ENCODE peak calls at places on chromosomes 11 and 22, in ten cellular contexts. C is CD4-positive, CD25-positive, alpha-beta regulatory T cell; T is PC-9; P is ovary; N is thoracic aorta; G is upper lobe of right lung; Y is colonic mucosa; B is GM23248; L is mesenchymal stem cell; J is heart left ventricle. O is an unnamed sample. For H3K4me1, the result is how much of the 10 kb centered on the place peaks cover.

GRCh38 chr11:61650781-61651571 is 29.2 kb upstream of the DAGLA start:
- DNase-seq in L (no peak), G (no peak), P (no peak), Y (peak), J (no peak), B (no peak), T (no peak), C (no peak), N (no peak), O (no peak)

GRCh38 chr11:67079065-67079464 is 22.4 kb downstream of the RHOD start:
- DNase-seq in N (no peak), Y (no peak), J (no peak), P (no peak), C (no peak), T (no peak), L (no peak), G (no peak), B (peak), O (no peak)

GRCh38 chr11:43503417-43503816 is 144.7 kb downstream of the TTC17 start:
- DNase-seq in N (no peak), J (no peak), P (no peak), C (no peak), G (no peak), B (peak), T (no peak), L (no peak), Y (no peak), O (no peak)

GRCh38 chr11:78532991-78533861 is 41.4 kb downstream of the NARS2 start:
- DNase-seq in B (no peak), Y (no peak), C (no peak), T (no peak), G (no peak), J (no peak), P (no peak), N (no peak), L (no peak), O (no peak)

GRCh38 chr22:18110194-18110943 is at the start of gene TUBA8:
- DNase-seq in J (peak), Y (no peak), T (peak), P (peak), C (no peak), N (peak), G (peak), L (peak), B (peak), O (peak)

GRCh38 chr22:26800858-26801257 is 143.5 kb downstream of the MIAT start:
- DNase-seq in P (no peak), Y (no peak), B (no peak), G (no peak), J (no peak), N (no peak), T (no peak), L (peak), C (no peak), O (no peak)

GRCh38 chr22:40606306-40606705 is 30.2 kb downstream of the MRTFA start:
- DNase-seq in C (no peak), Y (no peak), B (no peak), L (no peak), N (no peak), G (no peak), P (no peak), T (no peak), J (no peak), O (no peak)

GRCh38 chr11:130785376-130786110 is 130.7 kb downstream of the SNX19 start:
- DNase-seq in B (peak), J (no peak), G (no peak), N (no peak), Y (no peak), P (no peak), L (peak), T (no peak), C (no peak), O (no peak)

GRCh38 chr11:62142921-62143320 is 19.1 kb downstream of the INCENP start:
- DNase-seq in L (no peak), P (no peak), N (no peak), Y (no peak), B (no peak), G (peak), J (no peak), C (no peak), T (no peak), O (no peak)

GRCh38 chr22:23608583-23608982 is 23.5 kb downstream of the DRICH1 start:
- DNase-seq in J (no peak), P (no peak), N (no peak), G (no peak), Y (no peak), B (peak), T (no peak), C (no peak), L (peak), O (no peak)

GRCh38 chr22:35835267-35835997 is 117.8 kb downstream of the APOL5 start:
- DNase-seq in N (no peak), Y (no peak), C (no peak), G (no peak), P (no peak), L (peak), T (no peak), B (peak), J (no peak), O (no peak)

GRCh38 chr11:35323076-35323868 is 96.1 kb downstream of the SLC1A2 start:
- DNase-seq in N (no peak), G (no peak), T (no peak), J (no peak), C (no peak), P (no peak), Y (no peak), B (peak), L (no peak), O (no peak)

GRCh38 chr11:32902089-32902665 is 9.6 kb downstream of the QSER1 start:
- DNase-seq in C (no peak), B (no peak), N (no peak), G (peak), P (no peak), J (no peak), Y (no peak), L (no peak), T (no peak), O (no peak)

GRCh38 chr22:46947516-46948260 is 185.2 kb downstream of the TBC1D22A start:
- DNase-seq in P (no peak), G (no peak), Y (peak), B (no peak), L (no peak), T (no peak), N (no peak), J (no peak), C (no peak), O (no peak)

GRCh38 chr11:95373241-95373640 is 142.2 kb upstream of the SESN3 start:
- DNase-seq in L (no peak), P (no peak), C (no peak), B (no peak), G (no peak), T (no peak), J (no peak), Y (no peak), N (no peak), O (no peak)

GRCh38 chr22:42114721-42115120 is 15.9 kb downstream of the CYP2D6 start:
- DNase-seq in J (no peak), T (no peak), N (no peak), Y (no peak), B (peak), G (no peak), C (no peak), P (no peak), L (peak), O (no peak)

GRCh38 chr11:111372538-111372937 is 6.5 kb downstream of the POU2AF1 start:
- DNase-seq in C (no peak), L (no peak), B (no peak), Y (no peak), P (no peak), G (no peak), J (no peak), T (no peak), N (no peak), O (no peak)

GRCh38 chr22:31923166-31923565 is 21.2 kb upstream of the YWHAH start:
- DNase-seq in G (no peak), N (no peak), C (no peak), T (no peak), P (no peak), L (no peak), J (peak), B (no peak), Y (peak), O (peak)

GRCh38 chr22:33757443-33758124 is 162.7 kb downstream of the LARGE1 start:
- DNase-seq in N (no peak), G (no peak), C (no peak), L (no peak), T (no peak), Y (no peak), J (no peak), B (no peak), P (no peak), O (no peak)

GRCh38 chr11:10581481-10582019 is 13.1 kb upstream of the LYVE1 start:
- DNase-seq in G (no peak), P (peak), Y (no peak), J (peak), T (peak), B (peak), C (no peak), N (no peak), L (peak), O (peak)

GRCh38 chr22:41687901-41688364 is 734 bp downstream of the SNU13 start:
- DNase-seq in Y (no peak), L (peak), T (no peak), J (no peak), B (peak), N (no peak), C (no peak), P (no peak), G (peak), O (peak)

GRCh38 chr22:41517172-41518047 is 26.9 kb downstream of the POLR3H start:
- DNase-seq in N (peak), P (peak), G (no peak), J (peak), L (peak), C (no peak), T (peak), B (peak), Y (peak), O (peak)

GRCh38 chr11:121889931-121890330 is 226.1 kb downstream of the BLID start:
- DNase-seq in B (peak), N (no peak), L (no peak), C (no peak), J (no peak), Y (no peak), T (no peak), P (no peak), G (no peak), O (no peak)

GRCh38 chr11:78995166-78995565 is 420.5 kb upstream of the NARS2 start:
- DNase-seq in N (no peak), Y (no peak), P (no peak), G (no peak), L (no peak), B (no peak), T (no peak), C (no peak), J (no peak), O (no peak)

GRCh38 chr11:117179048-117179999 is 781 bp downstream of the SIDT2 start:
- DNase-seq in T (peak), Y (peak), G (peak), C (no peak), B (peak), P (peak), J (peak), N (no peak), L (peak), O (peak)

GRCh38 chr11:96259053-96259837 is 83.8 kb downstream of the MAML2 start:
- DNase-seq in Y (peak), G (no peak), T (peak), P (no peak), B (peak), N (no peak), L (peak), J (no peak), C (no peak), O (no peak)

GRCh38 chr11:61362542-61362875 is 335 bp downstream of the TMEM138 start:
- DNase-seq in Y (peak), J (no peak), N (no peak), L (peak), C (peak), B (peak), T (no peak), G (no peak), P (no peak), O (no peak)

GRCh38 chr11:125799808-125800207 is 11.9 kb downstream of the PATE3 start:
- DNase-seq in T (no peak), C (no peak), L (no peak), G (no peak), J (no peak), B (no peak), Y (no peak), P (no peak), N (no peak), O (no peak)

GRCh38 chr11:126949066-126949945 is 51.3 kb downstream of the KIRREL3 start:
- DNase-seq in Y (no peak), L (no peak), G (no peak), P (no peak), B (peak), T (no peak), C (no peak), J (no peak), N (no peak), O (no peak)

GRCh38 chr11:5129457-5129877 is 8.7 kb downstream of the OR52A5 start:
- DNase-seq in C (no peak), L (no peak), N (no peak), B (peak), J (no peak), Y (no peak), T (no peak), G (no peak), P (no peak), O (no peak)

GRCh38 chr22:43971112-43971511 is 15.9 kb downstream of the SAMM50 start:
- DNase-seq in C (no peak), Y (no peak), T (no peak), N (no peak), P (no peak), B (no peak), G (no peak), L (no peak), J (no peak), O (no peak)

GRCh38 chr11:35856756-35857155 is 87.1 kb upstream of the LDLRAD3 start:
- DNase-seq in T (no peak), N (no peak), C (no peak), P (no peak), B (no peak), L (no peak), J (no peak), Y (no peak), G (no peak), O (no peak)

GRCh38 chr11:93715797-93716396 is 25.4 kb downstream of the TAF1D start:
- DNase-seq in B (no peak), L (no peak), N (no peak), P (no peak), G (no peak), C (no peak), T (no peak), Y (no peak), J (no peak), O (peak)

GRCh38 chr11:69637601-69637955 is 3.4 kb upstream of the CCND1 start:
- DNase-seq in N (no peak), Y (no peak), B (no peak), L (no peak), T (no peak), C (no peak), G (no peak), J (no peak), P (no peak), O (no peak)

GRCh38 chr11:69636512-69636866 is 4.5 kb upstream of the CCND1 start:
- DNase-seq in P (no peak), L (peak), G (peak), T (peak), N (no peak), J (peak), Y (peak), C (no peak), B (peak), O (peak)

GRCh38 chr11:69635804-69636511 is 5.0 kb upstream of the CCND1 start:
- DNase-seq in N (no peak), G (no peak), T (no peak), B (no peak), L (no peak), J (no peak), C (no peak), P (no peak), Y (no peak), O (no peak)

GRCh38 chr11:69637956-69638871 is 2.7 kb upstream of the CCND1 start:
- DNase-seq in B (peak), T (peak), G (peak), P (no peak), J (peak), Y (peak), N (no peak), L (peak), C (no peak), O (peak)

GRCh38 chr11:69636870-69637600 is 3.9 kb upstream of the CCND1 start:
- DNase-seq in L (no peak), N (no peak), G (peak), T (no peak), B (peak), J (no peak), P (no peak), C (no peak), Y (peak), O (no peak)
- H3K4me3 ChIP-seq in L (peak), N (peak), G (peak), T (peak), B (peak), J (peak), P (peak), C (no peak), Y (peak), O (peak)

GRCh38 chr11:134399996-134400395 is 12.0 kb downstream of the B3GAT1 start:
- DNase-seq in B (no peak), P (no peak), N (no peak), C (no peak), L (no peak), G (no peak), J (no peak), T (no peak), Y (no peak), O (no peak)
- H3K27ac ChIP-seq in B (no peak), P (no peak), N (no peak), C (no peak), L (no peak), G (no peak), J (no peak), T (no peak), Y (no peak), O (no peak)

DNA sequence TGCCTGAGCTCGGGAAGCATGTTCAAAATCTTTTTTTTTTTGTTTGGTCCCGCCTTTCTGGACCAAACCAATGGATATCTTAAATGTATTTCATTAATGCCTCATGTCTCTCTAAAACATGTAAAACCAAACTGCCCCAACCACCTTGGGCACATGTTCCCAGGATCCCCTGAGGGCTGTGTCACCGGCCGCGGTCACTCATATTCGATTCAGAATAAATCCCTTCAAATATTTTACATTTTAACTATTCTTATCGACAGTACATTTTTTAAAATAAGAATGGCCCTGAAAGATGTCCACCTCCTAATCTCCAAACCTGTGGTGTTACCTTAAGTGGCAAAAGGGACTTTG is 2.1 kb downstream of the RNH1 start:
- DNase-seq in T (no peak), N (no peak), L (no peak), Y (no peak), J (no peak), C (no peak), P (no peak), B (no peak), G (no peak), O (no peak)
- H3K4me1 ChIP-seq in T (under half), N (under half), L (under half), Y (under half), J (under half), C (under half), P (under half), B (under half), G (under half), O (half or more)

DNA sequence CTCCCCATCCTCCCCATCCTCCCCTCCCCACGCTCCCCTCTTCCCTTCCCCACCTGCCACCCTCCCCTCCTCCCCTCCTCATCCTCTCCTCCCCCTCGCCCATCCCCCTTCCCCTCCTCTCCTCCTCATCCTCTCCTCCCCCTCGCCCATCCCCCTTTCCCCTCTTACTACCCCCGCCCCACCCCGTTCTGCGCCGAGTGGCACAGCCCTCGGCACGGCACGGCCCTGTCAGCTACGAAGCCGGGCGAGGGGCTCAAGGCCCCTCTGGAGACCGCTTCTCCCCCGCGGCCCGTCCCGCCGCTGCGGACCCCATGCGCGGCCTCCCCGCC is 449.9 kb downstream of the OPCML start:
- DNase-seq in C (no peak), N (peak), Y (peak), L (no peak), T (no peak), J (peak), G (no peak), P (peak), B (no peak), O (peak)
- H3K4me3 ChIP-seq in C (no peak), N (no peak), Y (no peak), L (no peak), T (no peak), J (no peak), G (no peak), P (no peak), B (no peak), O (peak)

DNA sequence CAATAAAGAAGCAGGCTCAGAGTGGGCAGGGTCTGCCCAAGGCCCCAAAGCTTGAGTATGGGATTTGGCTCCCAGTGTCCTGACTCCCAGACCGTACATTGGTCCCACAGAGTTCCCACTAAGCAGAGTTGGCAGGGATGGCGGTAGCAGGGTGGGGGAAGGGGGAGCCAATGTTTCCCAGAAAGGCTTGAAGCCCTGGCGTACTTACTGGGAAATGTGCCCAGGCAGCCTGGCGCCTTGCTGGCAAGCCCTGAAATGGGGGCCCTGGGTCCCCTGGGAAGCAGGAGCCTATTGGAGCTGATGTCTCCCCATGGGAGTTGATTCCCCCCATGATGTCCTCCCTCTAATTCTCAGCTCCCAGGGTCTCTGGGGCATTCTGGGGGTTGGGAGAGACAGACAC is 9.3 kb downstream of the ARHGEF17 start:
- DNase-seq in J (peak), Y (peak), N (peak), C (no peak), B (no peak), T (no peak), P (peak), L (no peak), G (peak), O (peak)
- H3K27ac ChIP-seq in J (peak), Y (no peak), N (peak), C (no peak), B (no peak), T (no peak), P (no peak), L (no peak), G (peak), O (peak)

GRCh38 chr11:64882243-64882642 is 3.8 kb upstream of the EHD1 start:
- DNase-seq in Y (no peak), G (no peak), P (no peak), J (no peak), B (no peak), L (no peak), C (no peak), T (no peak), N (no peak), O (no peak)

GRCh38 chr11:64885367-64886286 is 7.2 kb upstream of the EHD1 start:
- DNase-seq in J (no peak), N (no peak), G (no peak), L (peak), C (no peak), T (no peak), Y (peak), P (no peak), B (peak), O (no peak)

GRCh38 chr11:64883575-64883974 is 5.2 kb upstream of the EHD1 start:
- DNase-seq in L (no peak), Y (no peak), T (no peak), N (no peak), P (no peak), C (no peak), J (no peak), G (no peak), B (no peak), O (no peak)

GRCh38 chr11:64881476-64881875 is 3.1 kb upstream of the EHD1 start:
- DNase-seq in T (no peak), L (no peak), P (no peak), Y (no peak), J (no peak), B (no peak), N (no peak), C (no peak), G (no peak), O (no peak)

DNA sequence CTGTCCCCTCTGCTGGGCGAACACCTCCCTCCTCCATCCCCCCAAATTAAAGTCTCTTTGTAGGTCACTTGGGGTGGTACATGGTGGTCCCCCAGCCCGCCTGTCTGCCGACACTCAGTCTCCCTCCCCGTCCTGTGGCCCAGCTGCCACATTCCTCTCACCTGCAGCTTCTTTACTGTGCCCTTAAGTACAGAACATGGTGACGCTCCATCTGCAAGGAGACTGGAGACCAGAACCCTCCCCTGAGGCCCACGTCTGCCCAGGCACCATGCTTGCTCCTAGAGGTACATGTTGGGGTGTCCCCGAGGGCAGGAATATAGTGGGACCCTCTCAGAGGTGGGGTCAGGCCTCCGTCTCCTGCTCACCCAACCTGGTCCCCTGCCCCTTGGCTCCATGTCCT is 5.6 kb upstream of the EHD1 start:
- DNase-seq in J (no peak), L (no peak), Y (no peak), P (no peak), N (no peak), B (no peak), G (no peak), C (no peak), T (no peak), O (no peak)
- H3K4me1 ChIP-seq in J (under half), L (under half), Y (under half), P (under half), N (under half), B (under half), G (under half), C (under half), T (under half), O (under half)

O was measured in heart right ventricle.